ENCODE peak calls at places on chromosomes 1 and 21, in six cellular contexts. C is GM20000; E is PC-9; D is CD8-positive, alpha-beta T cell; V is endothelial cell; R is ovary. T is an unnamed sample.

GRCh38 chr21:42164064-42164789 is 54.7 kb upstream of the ABCG1 start:
- DNase-seq in C (peak), E (no peak), D (peak), R (peak), V (peak), T (peak)

GRCh38 chr1:89429062-89429461 is 65.2 kb downstream of the GBP6 start:
- DNase-seq in D (no peak), E (peak), R (no peak), V (no peak), C (no peak), T (no peak)

GRCh38 chr1:94741510-94741909 is 78.6 kb upstream of the SLC44A3 start:
- DNase-seq in C (no peak), D (no peak), V (no peak), E (no peak), R (no peak), T (no peak)

GRCh38 chr1:58649555-58649954 is 50.3 kb downstream of the MYSM1 start:
- DNase-seq in D (peak), E (no peak), V (no peak), C (no peak), R (peak), T (no peak)

GRCh38 chr1:193417945-193418744 is 231.7 kb upstream of the B3GALT2 start:
- DNase-seq in R (no peak), E (no peak), D (no peak), C (no peak), V (no peak), T (no peak)

GRCh38 chr1:170720661-170721060 is 56.7 kb downstream of the PRRX1 start:
- DNase-seq in V (no peak), R (no peak), E (no peak), C (no peak), D (no peak), T (no peak)

GRCh38 chr1:164704954-164705353 is 146.0 kb downstream of the PBX1 start:
- DNase-seq in R (no peak), V (peak), C (no peak), E (no peak), D (no peak), T (no peak)

GRCh38 chr1:114671011-114671938 is 1.4 kb upstream of the DENND2C start:
- DNase-seq in C (peak), E (peak), V (no peak), D (no peak), R (no peak), T (no peak)

GRCh38 chr1:154598871-154599635 is 8.9 kb downstream of the ADAR start:
- DNase-seq in E (no peak), D (no peak), V (no peak), R (no peak), C (no peak), T (no peak)

GRCh38 chr1:76073471-76073870 is 1.1 kb upstream of the ST6GALNAC3 start:
- DNase-seq in C (no peak), E (no peak), V (no peak), D (no peak), R (no peak), T (no peak)

GRCh38 chr1:154420172-154420571 is 15.0 kb downstream of the IL6R start:
- DNase-seq in C (peak), D (peak), E (peak), R (peak), V (no peak), T (no peak)

GRCh38 chr1:61757945-61758344 is 15.7 kb downstream of the PATJ start:
- DNase-seq in R (no peak), E (no peak), C (no peak), D (no peak), V (no peak), T (no peak)

GRCh38 chr1:9203623-9204022 is 31.0 kb upstream of the H6PD start:
- DNase-seq in R (no peak), V (no peak), E (no peak), D (peak), C (no peak), T (no peak)

GRCh38 chr1:94247146-94248094 is 10.0 kb upstream of the ARHGAP29 start:
- DNase-seq in R (peak), E (peak), C (peak), D (no peak), V (peak), T (peak)

GRCh38 chr1:6935379-6936307 is 150.4 kb downstream of the CAMTA1 start:
- DNase-seq in C (no peak), E (no peak), D (no peak), R (no peak), V (peak), T (no peak)

GRCh38 chr1:169392406-169392805 is 24.4 kb downstream of the BLZF1 start:
- DNase-seq in E (no peak), R (no peak), C (no peak), D (no peak), V (no peak), T (no peak)

GRCh38 chr1:20411196-20411980 is 74.6 kb downstream of the CAMK2N1 start:
- DNase-seq in E (peak), D (no peak), V (no peak), C (no peak), R (no peak), T (no peak)

GRCh38 chr1:59877108-59877682 is 49.4 kb downstream of the CYP2J2 start:
- DNase-seq in D (no peak), R (no peak), C (no peak), V (no peak), E (no peak), T (no peak)

GRCh38 chr1:27503961-27504587 is 14.1 kb upstream of the WASF2 start:
- DNase-seq in R (no peak), C (no peak), E (no peak), D (no peak), V (no peak), T (no peak)

GRCh38 chr1:173453982-173454381 is 23.2 kb upstream of the PRDX6 start:
- DNase-seq in E (no peak), R (no peak), C (no peak), D (no peak), V (no peak), T (no peak)

GRCh38 chr1:15685820-15686219 is 1.7 kb downstream of the PLEKHM2 start:
- DNase-seq in E (no peak), D (no peak), C (no peak), V (no peak), R (no peak), T (no peak)
- TF ChIP-seq CTCF in E (no peak), D (no peak), C (no peak), V (no peak), R (no peak), T (no peak)

GRCh38 chr1:156691665-156692408 is 13.5 kb downstream of the CRABP2 start:
- DNase-seq in E (peak), C (no peak), D (no peak), R (no peak), V (peak), T (peak)
- TF ChIP-seq CTCF in E (no peak), C (no peak), D (no peak), R (no peak), V (no peak), T (no peak)

GRCh38 chr1:31155216-31155806 is 84.4 kb downstream of the NKAIN1 start:
- DNase-seq in D (peak), C (peak), V (peak), R (peak), E (peak), T (peak)
- TF ChIP-seq CTCF in D (no peak), C (no peak), V (no peak), R (no peak), E (no peak), T (no peak)

GRCh38 chr1:96520542-96520941 is 201.0 kb upstream of the PTBP2 start:
- DNase-seq in C (no peak), E (no peak), D (no peak), V (no peak), R (no peak), T (peak)

GRCh38 chr1:96521994-96522760 is 199.4 kb upstream of the PTBP2 start:
- DNase-seq in E (peak), R (no peak), C (no peak), V (no peak), D (no peak), T (no peak)

GRCh38 chr1:96524100-96524499 is 197.5 kb upstream of the PTBP2 start:
- DNase-seq in V (no peak), D (no peak), C (no peak), R (no peak), E (no peak), T (no peak)

GRCh38 chr1:96525657-96526613 is 195.6 kb upstream of the PTBP2 start:
- DNase-seq in R (no peak), E (no peak), D (no peak), V (no peak), C (no peak), T (no peak)

GRCh38 chr1:96522927-96523326 is 198.7 kb upstream of the PTBP2 start:
- DNase-seq in R (no peak), D (no peak), V (no peak), E (peak), C (no peak), T (no peak)
- TF ChIP-seq CTCF in R (no peak), D (no peak), V (no peak), E (no peak), C (no peak), T (no peak)

DNA sequence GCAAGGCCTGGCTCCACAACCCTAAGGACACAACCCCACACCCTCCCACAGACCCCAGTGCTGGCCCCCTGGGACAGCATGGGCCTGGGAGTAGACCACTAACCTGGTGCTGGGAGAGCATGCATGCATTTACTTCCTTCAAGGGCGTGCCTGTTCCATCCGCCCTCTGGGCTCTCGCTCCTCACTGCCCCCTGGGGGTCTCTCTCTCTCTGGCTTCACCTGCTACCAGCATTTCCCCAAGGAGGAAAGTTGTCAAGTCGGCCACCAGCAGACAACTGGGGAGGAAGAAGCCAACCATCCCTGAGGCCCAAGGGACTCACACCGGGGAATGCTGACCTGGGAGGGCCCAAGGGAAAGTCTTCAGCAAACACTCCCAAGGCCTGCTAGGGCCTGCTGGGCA is 6.5 kb downstream of the LRP8 start:
- DNase-seq in C (no peak), E (no peak), V (peak), R (no peak), D (no peak), T (peak)
- TF ChIP-seq CTCF in C (no peak), E (no peak), V (no peak), R (no peak), D (no peak), T (peak)

T was measured in nephron progenitor cell.